ENCODE peak calls at places on chromosome 13, in six cellular contexts. Q, Y, E, R, L and K are unnamed samples. For H3K4me1, the result is how much of the 10 kb centered on the place peaks cover.

GRCh38 chr13:46948338-46948737 is 51.5 kb upstream of the HTR2A start:
- DNase-seq in Q (no peak), Y (no peak), E (no peak), R (no peak), L (no peak), K (no peak)

GRCh38 chr13:29523199-29523931 is 72.1 kb downstream of the SLC7A1 start:
- DNase-seq in Q (no peak), Y (no peak), E (no peak), R (peak), L (no peak), K (no peak)

GRCh38 chr13:85277753-85278152 is 521.5 kb downstream of the SLITRK6 start:
- DNase-seq in Q (no peak), Y (no peak), E (no peak), R (peak), L (no peak), K (no peak)

GRCh38 chr13:98300956-98301641 is 124.0 kb upstream of the RNF113B start:
- DNase-seq in Q (no peak), Y (no peak), E (no peak), R (peak), L (no peak), K (no peak)

GRCh38 chr13:59452189-59452588 is 711.5 kb downstream of the DIAPH3 start:
- DNase-seq in Q (no peak), Y (no peak), E (no peak), R (no peak), L (no peak), K (no peak)

GRCh38 chr13:24159362-24159761 is 1.2 kb upstream of the SPATA13 start:
- DNase-seq in Q (no peak), Y (no peak), E (no peak), R (no peak), L (no peak), K (no peak)

GRCh38 chr13:48400820-48401219 is 12.1 kb downstream of the LPAR6 start:
- DNase-seq in Q (peak), Y (no peak), E (no peak), R (peak), L (no peak), K (no peak)

GRCh38 chr13:29510698-29511438 is 84.6 kb downstream of the SLC7A1 start:
- DNase-seq in Q (no peak), Y (no peak), E (no peak), R (no peak), L (no peak), K (no peak)

GRCh38 chr13:73171926-73172325 is 113.1 kb downstream of the KLF5 start:
- DNase-seq in Q (no peak), Y (no peak), E (no peak), R (peak), L (no peak), K (no peak)

GRCh38 chr13:103349664-103350063 is 283.4 kb upstream of the SLC10A2 start:
- DNase-seq in Q (no peak), Y (no peak), E (no peak), R (no peak), L (no peak), K (no peak)

GRCh38 chr13:50222569-50223332 is 207.5 kb downstream of the KCNRG start:
- DNase-seq in Q (no peak), Y (no peak), E (no peak), R (peak), L (peak), K (no peak)

GRCh38 chr13:48266967-48267639 is 34.1 kb downstream of the ITM2B start:
- DNase-seq in Q (no peak), Y (no peak), E (no peak), R (no peak), L (no peak), K (no peak)

GRCh38 chr13:60112771-60113170 is 51.0 kb downstream of the DIAPH3 start:
- DNase-seq in Q (no peak), Y (no peak), E (no peak), R (peak), L (no peak), K (no peak)

GRCh38 chr13:109785141-109785891 is 1.1 kb downstream of the IRS2 start:
- DNase-seq in Q (peak), Y (peak), E (no peak), R (peak), L (peak), K (no peak)

GRCh38 chr13:106343831-106344230 is 191.6 kb downstream of the EFNB2 start:
- DNase-seq in Q (no peak), Y (no peak), E (no peak), R (no peak), L (no peak), K (no peak)

GRCh38 chr13:99087954-99088491 is 110.2 kb upstream of the DOCK9 start:
- DNase-seq in Q (peak), Y (no peak), E (no peak), R (no peak), L (peak), K (no peak)

GRCh38 chr13:75648446-75648845 is 12.3 kb downstream of the LMO7 start:
- DNase-seq in Q (no peak), Y (no peak), E (no peak), R (no peak), L (no peak), K (no peak)

GRCh38 chr13:75645141-75645540 is 9.0 kb downstream of the LMO7 start:
- DNase-seq in Q (no peak), Y (no peak), E (no peak), R (no peak), L (no peak), K (no peak)

GRCh38 chr13:75643693-75644092 is 7.6 kb downstream of the LMO7 start:
- DNase-seq in Q (no peak), Y (no peak), E (no peak), R (no peak), L (no peak), K (no peak)

GRCh38 chr13:75650991-75651390 is 14.9 kb downstream of the LMO7 start:
- DNase-seq in Q (no peak), Y (no peak), E (no peak), R (no peak), L (no peak), K (no peak)

GRCh38 chr13:75647126-75647784 is 11.1 kb downstream of the LMO7 start:
- DNase-seq in Q (no peak), Y (no peak), E (no peak), R (no peak), L (no peak), K (no peak)
- H3K4me1 ChIP-seq in Q (under half), Y (under half), E (under half), R (under half), L (under half), K (under half)

GRCh38 chr13:30526612-30527217 is 61.0 kb upstream of the HMGB1 start:
- DNase-seq in Q (no peak), Y (no peak), E (no peak), R (peak), L (no peak), K (no peak)

GRCh38 chr13:30529085-30529815 is 63.5 kb upstream of the HMGB1 start:
- DNase-seq in Q (no peak), Y (no peak), E (no peak), R (no peak), L (no peak), K (no peak)
- H3K4me1 ChIP-seq in Q (under half), Y (under half), E (under half), R (under half), L (under half), K (under half)

DNA sequence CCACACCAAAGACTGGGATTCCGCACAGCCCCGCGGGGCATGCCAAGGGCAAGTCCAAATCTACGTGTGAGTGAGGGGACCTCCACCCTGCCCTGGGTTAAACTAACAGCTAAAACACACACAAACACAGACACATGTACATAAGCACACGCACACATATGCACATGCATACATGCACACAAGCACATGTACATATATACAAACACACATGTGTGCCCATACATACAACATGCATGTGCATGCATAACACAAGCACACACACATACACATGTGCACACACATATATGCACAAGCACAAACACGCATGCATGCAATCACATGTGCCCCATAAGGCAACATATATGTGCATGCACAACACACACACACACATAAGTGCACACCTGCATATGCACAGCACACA is 136.7 kb downstream of the SOX1 start:
- DNase-seq in Q (no peak), Y (no peak), E (no peak), R (no peak), L (no peak), K (no peak)
- H3K4me1 ChIP-seq in Q (under half), Y (under half), E (under half), R (under half), L (under half), K (under half)

GRCh38 chr13:40566811-40567210 is 99.6 kb downstream of the FOXO1 start:
- DNase-seq in Q (no peak), Y (no peak), E (no peak), R (no peak), L (no peak), K (no peak)

GRCh38 chr13:40571338-40571737 is 95.1 kb downstream of the FOXO1 start:
- DNase-seq in Q (no peak), Y (no peak), E (no peak), R (no peak), L (no peak), K (no peak)

GRCh38 chr13:40568246-40568645 is 98.2 kb downstream of the FOXO1 start:
- DNase-seq in Q (no peak), Y (no peak), E (no peak), R (no peak), L (no peak), K (no peak)

GRCh38 chr13:40570930-40571329 is 95.5 kb downstream of the FOXO1 start:
- DNase-seq in Q (no peak), Y (no peak), E (no peak), R (no peak), L (no peak), K (no peak)

GRCh38 chr13:40568672-40569350 is 97.6 kb downstream of the FOXO1 start:
- DNase-seq in Q (no peak), Y (no peak), E (no peak), R (peak), L (no peak), K (no peak)
- H3K4me1 ChIP-seq in Q (half or more), Y (under half), E (under half), R (under half), L (under half), K (under half)

GRCh38 chr13:66644855-66645460 is 585.2 kb downstream of the PCDH9 start:
- DNase-seq in Q (no peak), Y (no peak), E (no peak), R (no peak), L (no peak), K (no peak)

GRCh38 chr13:66635526-66635925 is 594.6 kb downstream of the PCDH9 start:
- DNase-seq in Q (no peak), Y (no peak), E (no peak), R (peak), L (no peak), K (no peak)

GRCh38 chr13:66634384-66634783 is 595.8 kb downstream of the PCDH9 start:
- DNase-seq in Q (no peak), Y (no peak), E (no peak), R (no peak), L (no peak), K (no peak)

DNA sequence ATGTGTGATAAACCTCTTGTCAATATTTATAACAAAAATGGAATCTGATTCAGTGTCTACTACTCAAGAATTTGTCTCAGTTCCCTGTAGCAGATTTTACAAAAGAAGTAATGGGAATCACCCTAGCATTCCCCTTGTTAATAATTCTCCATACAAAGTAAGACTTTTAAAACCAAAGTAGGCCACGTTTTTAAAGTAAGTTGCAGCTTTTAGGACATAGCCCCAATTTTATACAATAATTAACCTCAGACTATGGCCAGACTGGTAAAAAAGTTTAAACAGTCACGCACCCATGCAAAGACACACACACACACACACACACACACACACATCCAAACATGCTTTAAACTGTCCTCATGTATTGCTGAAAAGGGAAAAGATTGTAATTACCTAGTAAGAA is 589.9 kb downstream of the PCDH9 start:
- DNase-seq in Q (no peak), Y (no peak), E (no peak), R (no peak), L (no peak), K (no peak)
- H3K4me1 ChIP-seq in Q (under half), Y (under half), E (under half), R (under half), L (under half), K (under half)